ENCODE peak calls at places on chromosomes 7 and 10, in eight cellular contexts. M is CD8-positive, alpha-beta memory T cell; K is A549; T is left ventricle myocardium inferior; Y is fibroblast of the aortic adventitia; G is brain microvascular endothelial cell; I is tibial nerve; Q is BJ. U is an unnamed sample.

GRCh38 chr10:14086596-14086995 is 244.1 kb downstream of the FRMD4A start:
- DNase-seq in T (no peak), Y (peak), Q (no peak), I (no peak), K (no peak), G (peak), M (no peak), U (peak)

GRCh38 chr10:24208661-24209420 is at the start of gene KIAA1217:
- DNase-seq in Q (no peak), M (no peak), T (peak), K (no peak), Y (peak), G (peak), I (no peak), U (no peak)

GRCh38 chr7:141023305-141023704 is 8.6 kb upstream of the MRPS33 start:
- DNase-seq in Y (no peak), Q (no peak), M (no peak), G (no peak), T (no peak), K (no peak), I (no peak), U (no peak)

GRCh38 chr7:2645274-2645868 is 13.6 kb downstream of the TTYH3 start:
- DNase-seq in K (no peak), I (no peak), Q (no peak), G (peak), T (no peak), M (peak), Y (no peak), U (no peak)

GRCh38 chr10:7085913-7086589 is 324.8 kb downstream of the SFMBT2 start:
- DNase-seq in Y (peak), Q (no peak), K (no peak), I (no peak), T (no peak), G (peak), M (no peak), U (peak)

GRCh38 chr7:55409474-55410225 is 44.5 kb downstream of the LANCL2 start:
- DNase-seq in G (peak), Q (no peak), M (no peak), I (no peak), Y (no peak), T (no peak), K (peak), U (no peak)

GRCh38 chr7:55484241-55484640 is 88.1 kb downstream of the VOPP1 start:
- DNase-seq in Y (no peak), T (no peak), I (no peak), G (no peak), Q (no peak), M (no peak), K (no peak), U (no peak)

GRCh38 chr7:117061751-117062150 is 108.5 kb downstream of the ST7 start:
- DNase-seq in G (peak), Y (peak), T (no peak), M (no peak), K (no peak), Q (no peak), I (no peak), U (no peak)

GRCh38 chr7:140403878-140404564 is at the start of gene RAB19:
- DNase-seq in M (peak), Q (no peak), K (no peak), I (no peak), T (no peak), G (no peak), Y (no peak), U (no peak)

GRCh38 chr10:19987931-19988330 is 171.7 kb downstream of the PLXDC2 start:
- DNase-seq in T (no peak), Q (no peak), G (no peak), K (no peak), M (no peak), Y (no peak), I (no peak), U (no peak)

GRCh38 chr10:14074062-14074884 is 256.5 kb downstream of the FRMD4A start:
- DNase-seq in I (peak), G (peak), K (peak), T (peak), Q (peak), Y (peak), M (no peak), U (peak)

GRCh38 chr7:6106140-6106904 is 75.1 kb downstream of the ANKRD61 start:
- DNase-seq in K (no peak), M (peak), Y (peak), T (no peak), G (peak), Q (no peak), I (no peak), U (no peak)

GRCh38 chr10:122113161-122113944 is 124.4 kb downstream of the TACC2 start:
- DNase-seq in M (no peak), G (peak), I (peak), T (peak), K (peak), Y (peak), Q (no peak), U (no peak)

GRCh38 chr7:111324228-111324627 is 233.3 kb downstream of the LRRN3 start:
- DNase-seq in K (no peak), Q (no peak), T (no peak), Y (no peak), I (no peak), G (no peak), M (no peak), U (no peak)

GRCh38 chr10:49135575-49136313 is 1.9 kb upstream of the FAM170B start:
- DNase-seq in I (no peak), Y (no peak), M (no peak), T (no peak), G (peak), Q (no peak), K (no peak), U (no peak)

GRCh38 chr7:39921505-39922250 is 28.4 kb upstream of the CDK13 start:
- DNase-seq in K (no peak), T (no peak), I (no peak), Q (no peak), M (no peak), G (no peak), Y (no peak), U (no peak)

GRCh38 chr10:79068203-79068561 is 584 bp upstream of the ZMIZ1 start:
- DNase-seq in Q (no peak), K (peak), G (no peak), T (no peak), M (no peak), I (no peak), Y (no peak), U (no peak)

GRCh38 chr10:104445359-104445758 is 91.7 kb downstream of the CFAP58 start:
- DNase-seq in Q (peak), Y (peak), T (no peak), I (no peak), K (no peak), G (peak), M (no peak), U (peak)

GRCh38 chr7:144761493-144761892 is 74.4 kb downstream of the TPK1 start:
- DNase-seq in Q (no peak), T (peak), Y (no peak), K (no peak), M (no peak), G (no peak), I (no peak), U (no peak)

GRCh38 chr7:944744-945143 is 9.7 kb downstream of the ADAP1 start:
- DNase-seq in I (no peak), T (no peak), K (no peak), Y (no peak), Q (no peak), G (no peak), M (no peak), U (no peak)

GRCh38 chr7:123823898-123824753 is 20.8 kb upstream of the HYAL4 start:
- DNase-seq in Y (no peak), G (no peak), T (no peak), M (no peak), K (no peak), Q (no peak), I (no peak), U (no peak)

GRCh38 chr7:90825779-90826178 is 229.7 kb downstream of the CDK14 start:
- DNase-seq in I (no peak), G (no peak), Y (peak), M (no peak), Q (peak), K (no peak), T (no peak), U (peak)

GRCh38 chr10:79424221-79425073 is 21.0 kb downstream of the ZCCHC24 start:
- DNase-seq in Q (no peak), T (peak), M (no peak), Y (peak), G (no peak), K (no peak), I (no peak), U (no peak)

GRCh38 chr10:121683803-121684202 is 85.6 kb upstream of the FGFR2 start:
- DNase-seq in Y (no peak), K (no peak), I (no peak), Q (no peak), M (no peak), T (no peak), G (no peak), U (no peak)

GRCh38 chr10:80459047-80459865 is 5.1 kb downstream of the TSPAN14 start:
- DNase-seq in M (peak), G (no peak), K (no peak), T (peak), I (peak), Q (peak), Y (peak), U (no peak)

GRCh38 chr7:104971290-104972071 is 42.5 kb upstream of the KMT2E start:
- DNase-seq in I (no peak), K (no peak), T (no peak), Q (no peak), G (no peak), Y (peak), M (no peak), U (no peak)

GRCh38 chr7:14048889-14049288 is 59.4 kb upstream of the ETV1 start:
- DNase-seq in Y (peak), Q (no peak), M (no peak), I (no peak), T (no peak), K (no peak), G (no peak), U (no peak)

GRCh38 chr10:86970152-86970886 is 2.0 kb downstream of the ADIRF start:
- DNase-seq in T (peak), I (peak), M (no peak), K (no peak), G (no peak), Q (no peak), Y (peak), U (no peak)

GRCh38 chr7:123571684-123572083 is 14.1 kb upstream of the NDUFA5 start:
- DNase-seq in Y (no peak), Q (no peak), I (no peak), M (no peak), K (no peak), G (peak), T (no peak), U (no peak)

GRCh38 chr10:99845837-99846382 is 63.5 kb downstream of the ABCC2 start:
- DNase-seq in I (peak), T (peak), Q (peak), G (peak), M (peak), Y (peak), K (peak), U (peak)

GRCh38 chr7:92810242-92810611 is 26.1 kb downstream of the CDK6 start:
- DNase-seq in M (no peak), Q (no peak), G (peak), I (no peak), Y (no peak), K (peak), T (no peak), U (no peak)

GRCh38 chr7:50166997-50167961 is 74.2 kb upstream of the ZPBP start:
- DNase-seq in Y (no peak), G (no peak), K (no peak), T (no peak), I (no peak), M (peak), Q (no peak), U (no peak)

GRCh38 chr10:91758303-91759146 is 39.7 kb upstream of the TNKS2 start:
- DNase-seq in Q (peak), M (peak), K (peak), G (no peak), Y (peak), T (no peak), I (no peak), U (peak)

GRCh38 chr10:120172371-120172770 is 279.8 kb downstream of the SEC23IP start:
- DNase-seq in G (peak), Y (no peak), Q (no peak), K (no peak), M (no peak), T (no peak), I (no peak), U (no peak)

GRCh38 chr10:81872206-81872605 is 2.8 kb upstream of the NRG3 start:
- DNase-seq in I (no peak), K (no peak), Y (no peak), M (no peak), Q (no peak), T (no peak), G (peak), U (no peak)

GRCh38 chr7:1028044-1028770 is 16.1 kb upstream of the GPR146 start:
- DNase-seq in I (peak), Y (peak), Q (peak), T (peak), G (peak), K (peak), M (peak), U (peak)

GRCh38 chr7:77783540-77783939 is 14.7 kb downstream of the TMEM60 start:
- DNase-seq in Q (no peak), M (no peak), T (no peak), K (no peak), Y (no peak), I (no peak), G (no peak), U (no peak)

GRCh38 chr7:47143344-47143743 is 438.6 kb downstream of the TNS3 start:
- DNase-seq in K (no peak), T (no peak), G (no peak), I (no peak), Q (peak), Y (peak), M (no peak), U (peak)

GRCh38 chr10:89861584-89862287 is 160.3 kb downstream of the KIF20B start:
- DNase-seq in T (no peak), Y (peak), I (no peak), K (no peak), G (peak), Q (no peak), M (no peak), U (peak)

GRCh38 chr10:21724695-21725371 is 190.8 kb downstream of the MLLT10 start:
- DNase-seq in Y (peak), T (peak), K (peak), Q (peak), G (peak), I (peak), M (peak), U (peak)

GRCh38 chr10:32256613-32257437 is 90.1 kb downstream of the EPC1 start:
- DNase-seq in Q (no peak), Y (peak), M (peak), I (peak), K (peak), T (peak), G (peak), U (no peak)

GRCh38 chr10:32253821-32254220 is 93.1 kb downstream of the EPC1 start:
- DNase-seq in M (no peak), Q (no peak), G (no peak), I (no peak), K (no peak), Y (no peak), T (no peak), U (no peak)

GRCh38 chr10:32253300-32253699 is 93.7 kb downstream of the EPC1 start:
- DNase-seq in T (no peak), K (no peak), M (no peak), Q (no peak), Y (no peak), G (peak), I (no peak), U (no peak)
- H3K4me3 ChIP-seq in T (no peak), K (no peak), M (no peak), Q (no peak), Y (no peak), G (no peak), I (no peak), U (no peak)

GRCh38 chr10:54363390-54363789 is 437.6 kb downstream of the PCDH15 start:
- DNase-seq in I (no peak), G (no peak), K (no peak), Q (no peak), T (no peak), Y (no peak), M (no peak), U (no peak)
- H3K4me3 ChIP-seq in I (no peak), G (no peak), K (no peak), Q (no peak), T (no peak), Y (no peak), M (no peak), U (no peak)

DNA sequence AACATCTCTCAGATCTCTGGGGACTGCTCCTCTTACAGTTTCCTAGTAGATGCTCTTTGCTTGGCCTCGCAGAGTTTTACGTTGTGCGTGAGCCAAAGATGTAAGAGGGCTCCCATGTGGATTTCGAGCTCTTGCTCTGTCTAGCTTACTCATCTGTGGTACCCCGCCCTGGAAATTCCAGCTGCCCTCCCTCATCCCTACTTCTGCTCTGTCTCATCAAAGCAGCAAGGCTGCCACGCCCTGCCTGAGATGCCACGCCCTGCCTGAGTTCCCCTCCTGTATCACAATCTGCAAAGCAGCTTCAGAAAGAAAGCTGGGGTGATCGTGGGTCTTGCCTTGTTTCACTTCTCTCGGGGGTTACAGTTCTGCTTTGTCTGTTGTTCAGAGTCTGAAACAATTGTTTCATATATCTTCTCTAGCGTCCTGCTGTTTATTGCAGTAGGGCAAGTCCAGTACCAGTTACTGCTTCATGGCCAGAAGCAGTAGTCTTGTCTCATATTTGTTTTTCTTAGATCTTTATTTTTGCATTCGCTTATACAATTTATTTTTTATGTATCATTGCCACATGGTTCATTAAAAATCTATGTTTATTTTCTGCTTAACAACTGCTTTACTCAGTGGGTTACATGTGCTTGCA is 36.1 kb upstream of the CCNY start:
- DNase-seq in Q (peak), Y (peak), G (peak), I (peak), M (no peak), K (peak), T (peak), U (peak)
- H3K4me3 ChIP-seq in Q (no peak), Y (peak), G (no peak), I (no peak), M (no peak), K (no peak), T (no peak), U (no peak)

DNA sequence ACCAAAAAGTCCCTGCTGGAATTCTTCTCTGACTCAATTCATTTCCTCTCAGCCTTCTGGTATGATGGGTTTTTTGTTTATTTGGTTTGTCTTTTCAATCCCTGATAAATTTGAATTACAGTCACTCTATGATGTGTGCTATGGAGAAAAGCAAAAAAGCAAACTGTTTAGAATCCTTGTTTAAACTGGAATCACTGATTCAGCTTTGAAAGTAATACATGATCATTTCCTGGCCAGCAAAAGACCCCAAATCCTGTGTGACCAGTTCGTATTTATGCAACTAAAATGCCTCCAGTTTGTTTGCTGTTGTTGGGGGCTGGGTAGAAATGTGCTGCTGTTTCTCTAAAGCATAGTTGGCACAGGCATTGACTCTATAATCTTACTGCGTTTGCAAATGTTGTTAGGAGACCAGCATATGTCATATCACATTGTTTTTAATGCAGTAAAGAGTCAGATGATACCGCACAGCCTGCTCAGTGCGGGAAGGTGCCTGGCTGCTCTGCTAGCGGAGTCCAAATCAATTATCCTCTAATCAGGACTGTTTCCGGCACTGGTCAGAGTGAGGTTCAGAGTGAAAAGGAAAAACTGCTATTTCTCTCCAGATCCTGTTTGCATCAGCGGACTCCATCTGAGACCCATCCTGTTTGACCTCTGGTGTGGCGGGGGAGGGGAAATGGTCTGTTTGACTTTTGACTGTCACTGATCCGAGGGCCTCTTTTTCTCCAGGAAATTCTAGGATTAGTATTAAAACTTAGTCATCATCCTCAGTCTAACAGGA is 40.6 kb upstream of the ADD3 start:
- DNase-seq in G (peak), M (no peak), T (peak), I (no peak), Q (no peak), K (no peak), Y (peak), U (no peak)
- H3K4me3 ChIP-seq in G (no peak), M (no peak), T (no peak), I (no peak), Q (no peak), K (no peak), Y (peak), U (peak)

GRCh38 chr7:139299296-139299695 is 41.8 kb upstream of the FMC1 start:
- DNase-seq in I (no peak), Y (no peak), K (no peak), Q (no peak), M (no peak), G (no peak), T (no peak), U (no peak)

GRCh38 chr7:139294951-139295555 is 46.1 kb upstream of the FMC1 start:
- DNase-seq in Q (no peak), Y (no peak), T (no peak), M (no peak), K (no peak), G (no peak), I (no peak), U (no peak)

GRCh38 chr7:139300390-139300789 is 40.7 kb upstream of the FMC1 start:
- DNase-seq in K (no peak), G (no peak), I (no peak), Y (no peak), M (no peak), T (no peak), Q (no peak), U (no peak)

GRCh38 chr7:139294241-139294640 is 46.9 kb upstream of the FMC1 start:
- DNase-seq in M (no peak), K (no peak), T (no peak), G (no peak), Q (no peak), I (no peak), Y (no peak), U (no peak)

DNA sequence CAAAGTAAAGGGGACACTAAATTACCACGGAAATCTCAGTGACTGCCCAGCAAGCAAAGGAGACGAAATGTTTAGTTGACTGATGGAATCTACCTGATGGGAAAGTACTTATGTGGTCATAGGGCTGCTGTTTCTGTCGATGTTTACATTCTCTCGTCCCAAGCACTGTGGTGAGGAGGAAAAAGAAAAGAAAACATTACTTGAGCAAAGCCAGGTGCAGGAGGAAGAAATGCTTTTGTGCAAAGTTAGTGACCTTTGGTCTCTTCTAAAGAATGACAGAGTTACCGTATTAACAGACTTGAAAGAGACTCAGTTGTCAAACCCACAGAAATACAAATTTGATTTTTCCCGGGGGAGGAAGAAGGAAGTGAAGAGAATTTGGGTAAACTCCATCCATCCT is 43.3 kb upstream of the FMC1 start:
- DNase-seq in K (no peak), I (no peak), Q (no peak), G (no peak), M (no peak), T (no peak), Y (no peak), U (no peak)
- H3K4me3 ChIP-seq in K (no peak), I (no peak), Q (no peak), G (no peak), M (no peak), T (no peak), Y (no peak), U (no peak)

U was measured in skeletal muscle cell.